ENCODE peak calls at places on chromosomes 13 and 19, in four cellular contexts. A is IMR-90, S is A549, W is H1. R is an unnamed sample.

GRCh38 chr13:60369242-60369641 is 27.8 kb upstream of the TDRD3 start:
- DNase-seq in A (peak; percentile 2), S (no peak), W (no peak), R (no peak)

GRCh38 chr13:112831196-112831595 is 137.8 kb upstream of the MCF2L start:
- DNase-seq in A (no peak), S (no peak), W (no peak), R (no peak)

GRCh38 chr19:14006766-14007562 is 844 bp upstream of the RFX1 start:
- DNase-seq in A (no peak), S (no peak), W (peak; percentile 98), R (peak; percentile 98)

GRCh38 chr13:112159575-112160547 is 92.9 kb downstream of the SOX1 start:
- DNase-seq in A (no peak), S (no peak), W (no peak), R (no peak)

GRCh38 chr19:3586124-3586626 is 897 bp downstream of the GIPC3 start:
- DNase-seq in A (no peak), S (no peak), W (peak; percentile 89), R (peak; percentile 71)

GRCh38 chr19:5966215-5966614 is 11.7 kb downstream of the RANBP3 start:
- DNase-seq in A (peak; percentile 89), S (no peak), W (no peak), R (no peak)

GRCh38 chr19:50020481-50020880 is 4.7 kb downstream of the VRK3 start:
- DNase-seq in A (no peak), S (peak; percentile 62), W (no peak), R (no peak)

GRCh38 chr13:75904012-75904411 is 267.9 kb downstream of the LMO7 start:
- DNase-seq in A (no peak), S (no peak), W (no peak), R (no peak)

GRCh38 chr13:99425485-99426341 is 75.6 kb upstream of the TM9SF2 start:
- DNase-seq in A (no peak), S (no peak), W (no peak), R (no peak)

GRCh38 chr13:77781804-77782203 is 84.3 kb downstream of the SLAIN1 start:
- DNase-seq in A (no peak), S (no peak), W (no peak), R (no peak)

GRCh38 chr19:49881672-49882394 is 4.3 kb downstream of the TBC1D17 start:
- DNase-seq in A (no peak), S (peak; percentile 72), W (peak; percentile 64), R (peak; percentile 67)

GRCh38 chr19:54475706-54476105 is 2.6 kb upstream of the CDC42EP5 start:
- DNase-seq in A (no peak), S (no peak), W (no peak), R (peak; percentile 25)

GRCh38 chr19:16061943-16062342 is 14.4 kb upstream of the TPM4 start:
- DNase-seq in A (no peak), S (no peak), W (no peak), R (no peak)

GRCh38 chr19:16180611-16181010 is 4.6 kb upstream of the FAM32A start:
- DNase-seq in A (peak; percentile 86), S (peak; percentile 63), W (no peak), R (no peak)

DNA sequence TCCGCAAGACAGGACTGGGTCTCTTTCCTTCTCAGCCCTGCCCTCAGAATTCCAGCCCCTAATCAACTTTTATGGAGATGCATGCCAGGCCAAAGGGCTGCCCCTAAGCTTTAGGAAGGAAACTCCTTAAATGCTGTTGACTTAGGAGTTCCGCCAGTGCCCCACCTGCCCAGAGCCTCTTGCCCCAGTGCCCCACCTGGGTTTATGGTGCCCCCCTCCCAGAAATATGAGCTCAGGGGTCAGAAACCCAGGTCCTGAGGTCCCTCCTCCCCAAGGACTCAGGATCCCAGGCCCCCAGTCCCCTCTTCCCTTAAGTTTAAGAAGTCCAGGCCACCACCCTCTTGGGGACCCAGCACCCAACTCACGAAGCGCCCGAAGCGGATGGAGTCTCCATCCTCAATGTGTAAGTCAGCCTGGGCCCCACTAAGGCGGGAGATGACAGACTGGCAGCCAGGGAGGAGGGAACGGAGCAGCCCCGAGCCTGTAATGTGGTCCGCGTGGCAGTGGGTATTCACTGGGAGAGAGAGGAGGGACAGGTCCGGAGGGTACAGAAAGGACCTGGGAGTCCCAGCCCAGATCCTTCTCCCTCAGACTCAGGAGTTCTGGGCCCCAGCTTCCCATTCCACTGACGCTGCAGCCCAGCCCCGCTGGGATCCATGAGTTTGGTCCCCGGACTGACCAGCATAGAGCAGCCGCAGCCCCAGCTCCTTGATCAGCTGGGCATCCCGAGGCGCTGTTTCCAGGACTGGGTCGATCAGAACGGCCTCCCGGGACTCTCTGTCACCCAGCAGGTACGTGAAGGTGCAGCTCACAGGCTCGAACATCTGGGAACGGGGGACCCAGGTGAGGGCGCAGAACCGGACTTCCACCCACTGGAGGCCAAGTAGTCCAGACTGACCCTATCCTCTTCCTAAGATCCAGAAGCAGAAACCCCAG is 897 bp downstream of the ETHE1 start:
- DNase-seq in A (peak; percentile 9), S (no peak), W (peak; percentile 55), R (no peak)
- TF ChIP-seq MAFK in A (no peak), S (no peak), W (no peak), R (no peak)

GRCh38 chr19:58009301-58009665 is 6.7 kb upstream of the ZNF606 start:
- DNase-seq in A (no peak), S (no peak), W (no peak), R (no peak)
- H3K4me2 ChIP-seq in A (peak overlapping the region; percentile 44), S (peak overlapping the region; percentile 23), W (peak overlapping the region; percentile 31), R (peak overlapping the region; percentile 77)

DNA sequence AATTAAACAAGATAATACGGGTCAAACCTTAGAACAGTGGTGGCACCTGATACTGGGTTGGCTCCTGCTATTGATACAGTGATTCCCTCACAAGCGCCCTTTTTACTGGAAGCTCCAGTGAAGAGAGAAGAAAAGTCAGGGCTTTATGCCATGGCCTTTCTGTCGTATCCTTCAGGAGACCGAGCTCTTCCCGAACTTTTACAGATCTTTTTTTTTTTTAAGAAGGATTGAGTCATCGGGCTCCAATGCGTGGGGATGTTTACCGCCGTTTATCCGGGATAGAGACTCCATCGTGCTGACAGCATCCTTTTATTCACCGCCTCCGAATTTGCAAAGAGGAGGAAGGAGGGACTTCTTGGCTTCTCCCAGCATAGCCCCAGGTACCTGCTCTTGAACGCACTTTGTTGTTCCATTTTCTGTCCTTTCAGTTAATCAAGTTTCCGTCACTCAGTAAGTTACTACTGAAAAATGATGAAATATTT is 574 bp downstream of the ZNF227 start:
- DNase-seq in A (peak; percentile 55), S (peak; percentile 40), W (no peak), R (peak; percentile 21)
- TF ChIP-seq MAFK in A (no peak), S (peak; percentile 17), W (no peak), R (no peak)

DNA sequence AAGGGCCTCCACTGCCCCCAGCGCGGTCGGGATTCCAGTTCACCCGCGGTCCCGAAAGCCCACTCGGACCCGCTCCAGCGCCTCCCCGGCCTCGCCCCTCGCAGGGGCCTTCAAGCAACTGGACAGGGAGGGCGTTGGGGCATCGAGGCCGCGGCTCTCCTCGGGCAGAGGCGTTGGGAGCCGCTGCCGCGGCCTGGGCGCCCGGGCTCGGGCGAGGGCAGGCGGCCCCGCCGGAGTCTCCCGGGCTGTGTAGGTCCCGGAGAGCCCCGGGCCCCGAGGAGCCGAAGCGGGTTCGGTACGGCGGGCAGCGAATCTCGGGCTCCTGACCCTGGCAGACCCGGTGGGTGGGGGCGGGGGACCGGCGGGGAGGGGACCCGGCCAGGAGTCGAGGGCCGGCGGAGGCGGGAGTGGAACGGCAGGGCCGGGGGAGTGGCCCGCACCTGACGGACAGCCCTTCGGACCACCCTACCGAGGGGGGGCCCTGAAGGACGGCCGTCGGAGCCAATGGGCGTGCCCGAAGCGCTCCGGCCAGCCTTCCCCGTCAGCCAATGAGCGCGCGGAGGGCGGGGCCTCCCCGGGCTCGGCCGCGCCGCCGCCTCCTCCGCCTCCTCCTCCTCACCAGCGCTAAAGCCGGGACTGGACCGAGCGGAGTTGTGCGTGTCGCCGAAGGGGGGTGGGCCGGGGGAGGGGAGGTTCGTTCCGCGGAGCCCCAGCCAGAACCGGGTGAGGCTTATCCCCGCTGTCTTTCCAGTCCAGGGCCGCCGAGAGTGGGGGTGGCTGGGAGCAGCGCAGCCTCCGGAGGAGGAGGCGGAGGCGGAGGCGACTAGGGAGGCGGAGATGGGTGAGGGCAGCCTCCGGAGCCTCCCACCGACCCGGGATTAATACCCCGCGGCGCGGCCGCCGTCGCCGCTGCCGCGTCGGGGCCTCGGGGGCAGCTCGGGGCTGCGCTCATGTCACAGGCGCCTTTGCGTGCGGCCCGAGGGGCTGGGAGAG is at the start of gene ZMYM2:
- DNase-seq in A (peak; percentile 95), S (peak; percentile 94), W (peak; percentile 100), R (peak; percentile 99)
- H3K4me2 ChIP-seq in A (peak within 1 kb of the TSS; percentile 93), S (peak within 1 kb of the TSS; percentile 99), W (peak within 1 kb of the TSS; percentile 78), R (peak within 1 kb of the TSS; percentile 79)

DNA sequence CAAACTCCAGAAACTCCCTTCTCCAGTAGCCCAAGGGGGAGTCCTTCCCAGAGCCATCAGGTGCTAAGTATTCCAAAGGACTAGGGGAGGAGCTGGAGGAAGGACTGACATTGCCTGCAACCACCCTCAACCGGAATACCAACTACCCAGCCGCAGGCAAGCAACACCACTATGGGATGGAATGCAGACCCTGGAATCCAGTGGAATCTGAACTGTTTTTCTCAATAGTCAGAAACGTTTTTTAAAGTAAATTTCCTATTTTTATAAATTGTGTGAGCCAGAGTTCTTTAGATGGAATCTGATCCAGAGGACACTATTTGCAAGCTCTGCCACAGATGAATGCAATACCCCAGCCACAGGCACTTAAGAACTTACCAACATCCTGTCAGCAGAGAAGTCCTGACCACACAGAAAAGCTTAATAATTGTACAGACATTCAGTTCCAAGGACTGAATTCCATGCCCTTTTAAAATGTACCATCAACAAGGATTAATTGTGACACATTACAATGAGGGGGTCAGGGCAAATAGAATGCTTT is 92.1 kb downstream of the USP12 start:
- DNase-seq in A (peak; percentile 67), S (no peak), W (no peak), R (no peak)
- TF ChIP-seq MAFK in A (no peak), S (no peak), W (no peak), R (no peak)

GRCh38 chr19:48433337-48433736 is 12.4 kb upstream of the GRWD1 start:
- DNase-seq in A (no peak), S (no peak), W (no peak), R (no peak)
- H3K4me2 ChIP-seq in A (no peak overlapping the region), S (no peak overlapping the region), W (no peak overlapping the region), R (no peak overlapping the region)

GRCh38 chr19:34837262-34837661 is 64.2 kb upstream of the ZNF599 start:
- DNase-seq in A (no peak), S (no peak), W (no peak), R (no peak)
- TF ChIP-seq MAFK in A (no peak), S (no peak), W (no peak), R (no peak)

DNA sequence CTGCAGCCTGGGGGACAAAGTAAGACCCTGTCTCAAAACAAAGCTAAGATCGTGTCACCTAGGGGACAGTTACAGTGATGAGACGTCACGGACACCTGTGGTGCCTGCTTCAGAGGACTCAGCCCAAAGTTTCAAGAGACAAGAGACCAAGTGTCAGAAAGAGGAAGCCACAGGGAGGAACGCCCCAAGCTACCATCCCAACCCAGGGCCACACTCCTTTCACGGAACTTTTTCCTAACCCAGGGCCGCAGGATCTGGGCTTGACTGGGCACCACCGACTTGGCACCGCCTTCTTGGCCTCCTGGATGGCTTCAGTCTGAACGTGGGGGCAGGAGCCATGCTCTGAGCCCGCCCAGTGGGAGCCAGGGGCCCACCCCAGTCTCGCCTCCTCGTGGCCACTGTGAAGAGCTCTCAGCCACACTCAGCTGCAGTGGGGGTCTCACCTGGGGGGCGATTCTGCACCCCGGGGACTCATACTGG is 8.5 kb downstream of the MOB3A start:
- DNase-seq in A (no peak), S (no peak), W (no peak), R (no peak)
- H3K4me2 ChIP-seq in A (no peak overlapping the region), S (no peak overlapping the region), W (no peak overlapping the region), R (peak overlapping the region; percentile 40)

DNA sequence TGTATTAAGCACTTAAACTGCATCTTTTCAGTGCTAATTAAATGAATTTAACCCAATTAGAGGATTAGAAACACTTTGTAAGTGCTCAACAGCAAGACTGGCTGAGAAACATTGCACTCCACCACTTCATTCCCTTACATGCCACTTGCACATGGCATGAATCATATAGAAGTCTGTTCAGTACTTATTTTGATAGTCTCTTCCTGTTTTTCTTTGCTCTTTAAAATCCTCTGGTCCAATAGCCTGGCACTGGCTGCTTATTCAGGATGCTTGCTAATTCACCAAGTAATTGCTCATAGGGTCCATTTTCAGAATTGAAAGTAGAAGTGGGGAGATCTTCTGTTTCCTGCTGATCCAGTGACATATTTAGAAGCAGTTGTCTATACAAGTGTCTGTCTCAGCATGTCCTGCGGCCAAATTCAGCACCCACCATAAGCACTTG is 900.1 kb downstream of the PCDH9 start:
- DNase-seq in A (peak; percentile 37), S (no peak), W (no peak), R (no peak)
- TF ChIP-seq MAFK in A (no peak), S (no peak), W (no peak), R (no peak)

R was measured in K562.